ENCODE peak calls at places on chromosomes 12 and 14, in nine cellular contexts. N is cardiac muscle cell; Y is activated naive CD4-positive, alpha-beta T cell treated with Interleukin-2 at 50 U/mL for 16 hours; U is HEK293T; V is colonic mucosa; K is Panc1; S is cerebellar cortex; L is NCI-H2029; Z is RPMI7951. A is an unnamed sample.

GRCh38 chr14:94213741-94214140 is 39.6 kb downstream of the PPP4R4 start:
- DNase-seq in U (no peak), L (no peak), Y (no peak), S (no peak), N (no peak), Z (no peak), K (no peak), V (no peak), A (no peak)

GRCh38 chr12:26058308-26058707 is 66.5 kb downstream of the BHLHE41 start:
- DNase-seq in N (no peak), L (no peak), K (no peak), S (no peak), V (no peak), U (no peak), Y (no peak), Z (no peak), A (no peak)

GRCh38 chr12:61009167-61009566 is 1251.0 kb upstream of the USP15 start:
- DNase-seq in N (no peak), Y (no peak), S (no peak), V (no peak), K (no peak), L (no peak), Z (no peak), U (no peak), A (no peak)

GRCh38 chr12:106954462-106955376 is 988 bp upstream of the TMEM263 start:
- DNase-seq in Z (no peak), S (peak), N (peak), U (no peak), Y (no peak), V (peak), L (no peak), K (no peak), A (peak)

GRCh38 chr14:60275932-60276331 is 26.9 kb downstream of the PPM1A start:
- DNase-seq in S (no peak), U (no peak), L (no peak), K (no peak), V (no peak), N (peak), Y (no peak), Z (no peak), A (no peak)

GRCh38 chr12:85781751-85782150 is 54.5 kb downstream of the RASSF9 start:
- DNase-seq in Z (no peak), S (peak), U (no peak), Y (no peak), L (peak), K (no peak), N (no peak), V (no peak), A (no peak)

GRCh38 chr12:13452955-13453570 is 256.5 kb downstream of the EMP1 start:
- DNase-seq in Y (no peak), Z (no peak), U (no peak), K (no peak), V (no peak), N (no peak), S (no peak), L (no peak), A (no peak)

GRCh38 chr12:480831-481230 is 21.1 kb downstream of the B4GALNT3 start:
- DNase-seq in Z (peak), S (no peak), V (no peak), K (no peak), N (peak), U (no peak), L (no peak), Y (no peak), A (no peak)

GRCh38 chr12:31245822-31246469 is 80.0 kb downstream of the SINHCAF start:
- DNase-seq in L (no peak), Z (peak), S (no peak), Y (no peak), K (no peak), U (no peak), N (peak), V (no peak), A (no peak)

GRCh38 chr12:53938276-53939140 is at the start of gene HOXC13:
- DNase-seq in L (peak), Y (peak), N (peak), K (peak), V (peak), S (peak), Z (peak), U (peak), A (peak)